ENCODE peak calls at places on chromosomes 7 and 10, in five cellular contexts. S is K562, Z is endothelial cell of umbilical vein, R is A549, X is HepG2. P is an unnamed sample.

GRCh38 chr7:1925349-1925748 is 255.3 kb downstream of the ELFN1 start:
- DNase-seq in S (no peak), Z (no peak), R (no peak), X (peak), P (peak)

GRCh38 chr7:38330861-38331709 is 57.6 kb upstream of the TARP start:
- DNase-seq in S (peak), Z (no peak), R (no peak), X (no peak), P (peak)

GRCh38 chr10:124231188-124232135 is 138.1 kb upstream of the CHST15 start:
- DNase-seq in S (no peak), Z (no peak), R (no peak), X (no peak), P (peak)

GRCh38 chr10:121579656-121580055 is 18.6 kb downstream of the FGFR2 start:
- DNase-seq in S (no peak), Z (no peak), R (no peak), X (no peak), P (no peak)

GRCh38 chr10:3887404-3887803 is 102.4 kb upstream of the KLF6 start:
- DNase-seq in S (no peak), Z (no peak), R (no peak), X (no peak), P (no peak)

GRCh38 chr7:109376576-109376975 is 806.9 kb downstream of the DNAJB9 start:
- DNase-seq in S (no peak), Z (no peak), R (no peak), X (no peak), P (no peak)

GRCh38 chr10:73859441-73860049 is 14.8 kb downstream of the CAMK2G start:
- DNase-seq in S (no peak), Z (no peak), R (no peak), X (no peak), P (no peak)

GRCh38 chr10:86905429-86905828 is 52.0 kb downstream of the MMRN2 start:
- DNase-seq in S (no peak), Z (no peak), R (no peak), X (no peak), P (no peak)

GRCh38 chr10:28429573-28430216 is 103.2 kb upstream of the WAC start:
- DNase-seq in S (peak), Z (no peak), R (no peak), X (peak), P (peak)

GRCh38 chr10:120098242-120098930 is 205.9 kb downstream of the SEC23IP start:
- DNase-seq in S (no peak), Z (no peak), R (no peak), X (no peak), P (no peak)

GRCh38 chr7:102916426-102916825 is 3.6 kb downstream of the LRRC17 start:
- DNase-seq in S (no peak), Z (peak), R (no peak), X (no peak), P (no peak)

GRCh38 chr7:2110586-2111396 is 122.0 kb downstream of the MAD1L1 start:
- DNase-seq in S (no peak), Z (peak), R (no peak), X (peak), P (no peak)

GRCh38 chr7:41976411-41976810 is 260.6 kb downstream of the GLI3 start:
- DNase-seq in S (no peak), Z (no peak), R (no peak), X (no peak), P (no peak)

GRCh38 chr7:2465928-2466327 is 10.3 kb downstream of the GRIFIN start:
- DNase-seq in S (no peak), Z (no peak), R (no peak), X (no peak), P (no peak)

DNA sequence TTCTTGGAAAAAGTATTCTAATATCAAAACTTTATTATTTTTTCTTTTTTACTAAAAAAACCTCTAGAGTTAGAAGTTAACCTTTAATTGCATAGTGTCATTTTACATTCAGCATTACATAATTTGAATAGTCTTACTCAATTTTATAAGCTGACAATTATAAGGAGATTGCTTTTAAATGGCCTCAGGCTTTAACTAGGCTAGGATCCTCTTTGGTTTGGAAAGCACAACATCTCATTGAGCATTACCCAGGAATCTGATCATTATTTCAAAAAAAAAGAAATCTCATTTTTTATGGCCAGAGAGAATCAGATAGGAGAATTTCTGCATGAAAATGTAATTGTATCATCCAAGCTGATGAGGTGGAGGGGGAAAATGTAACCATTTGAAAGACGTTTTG is 324.9 kb upstream of the POT1 start:
- DNase-seq in S (no peak), Z (no peak), R (no peak), X (no peak), P (no peak)
- TF ChIP-seq MYC in S (no peak), Z (no peak), R (no peak), X (no peak), P (no peak)

GRCh38 chr7:25361388-25361787 is 133.1 kb upstream of the NPVF start:
- DNase-seq in S (no peak), Z (no peak), R (no peak), X (no peak), P (no peak)
- TF ChIP-seq MAX in S (no peak), Z (no peak), R (no peak), X (no peak), P (no peak)

DNA sequence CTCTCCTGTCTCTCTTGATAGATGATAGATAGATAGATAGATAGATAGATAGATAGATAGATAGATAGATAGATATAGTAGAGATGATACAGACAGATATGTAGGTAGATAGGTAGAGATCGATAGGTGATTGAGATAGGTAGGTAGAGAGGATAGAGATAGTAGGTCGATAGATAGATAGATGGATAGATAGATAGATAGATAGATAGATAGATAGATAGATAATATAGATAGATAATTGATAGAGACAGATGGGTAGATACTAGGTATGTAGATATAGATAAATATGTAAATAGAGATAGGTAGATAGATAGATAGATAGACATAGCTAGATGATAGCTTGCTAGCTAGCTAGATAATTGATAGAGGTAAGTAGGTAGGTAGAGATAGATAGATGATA is 1154.2 kb upstream of the AUTS2 start:
- DNase-seq in S (no peak), Z (no peak), R (no peak), X (no peak), P (no peak)
- TF ChIP-seq POLR2A in S (no peak), Z (no peak), R (no peak), X (no peak), P (no peak)

GRCh38 chr7:33825644-33826043 is 79.7 kb upstream of the BMPER start:
- DNase-seq in S (no peak), Z (no peak), R (no peak), X (no peak), P (no peak)

GRCh38 chr7:33819658-33820057 is 85.7 kb upstream of the BMPER start:
- DNase-seq in S (no peak), Z (no peak), R (no peak), X (no peak), P (no peak)

GRCh38 chr7:33821970-33822369 is 83.4 kb upstream of the BMPER start:
- DNase-seq in S (no peak), Z (no peak), R (no peak), X (no peak), P (no peak)

GRCh38 chr7:33823913-33824312 is 81.4 kb upstream of the BMPER start:
- DNase-seq in S (no peak), Z (no peak), R (no peak), X (no peak), P (no peak)

DNA sequence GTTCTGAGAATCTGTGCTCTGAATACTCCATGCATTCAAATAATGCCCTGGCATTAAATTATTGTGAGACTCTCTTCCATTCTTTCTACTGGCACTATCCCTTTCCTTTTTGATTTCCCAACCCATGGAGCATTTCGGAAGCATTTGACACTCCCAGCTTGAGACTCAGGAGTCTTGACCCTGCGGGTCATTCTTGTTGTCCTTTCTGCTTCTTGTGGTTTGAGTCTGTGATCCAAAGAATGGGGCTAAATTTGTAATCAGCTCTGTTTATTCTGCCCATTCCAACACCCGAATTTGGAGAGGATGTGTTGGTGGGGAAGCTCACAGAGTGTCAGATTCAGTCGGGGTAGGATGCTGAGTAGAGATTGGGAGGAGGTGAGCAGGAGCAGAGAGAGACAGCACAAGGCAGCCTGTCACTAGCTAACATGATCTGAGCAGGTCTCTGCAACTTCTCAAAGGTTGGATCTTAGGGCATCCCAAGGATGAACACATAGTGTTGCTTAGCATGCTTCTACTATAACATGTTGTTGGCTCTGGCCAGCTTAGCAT is 80.4 kb upstream of the BMPER start:
- DNase-seq in S (no peak), Z (no peak), R (no peak), X (no peak), P (no peak)
- TF ChIP-seq MYC in S (no peak), Z (no peak), R (no peak), X (no peak), P (no peak)

DNA sequence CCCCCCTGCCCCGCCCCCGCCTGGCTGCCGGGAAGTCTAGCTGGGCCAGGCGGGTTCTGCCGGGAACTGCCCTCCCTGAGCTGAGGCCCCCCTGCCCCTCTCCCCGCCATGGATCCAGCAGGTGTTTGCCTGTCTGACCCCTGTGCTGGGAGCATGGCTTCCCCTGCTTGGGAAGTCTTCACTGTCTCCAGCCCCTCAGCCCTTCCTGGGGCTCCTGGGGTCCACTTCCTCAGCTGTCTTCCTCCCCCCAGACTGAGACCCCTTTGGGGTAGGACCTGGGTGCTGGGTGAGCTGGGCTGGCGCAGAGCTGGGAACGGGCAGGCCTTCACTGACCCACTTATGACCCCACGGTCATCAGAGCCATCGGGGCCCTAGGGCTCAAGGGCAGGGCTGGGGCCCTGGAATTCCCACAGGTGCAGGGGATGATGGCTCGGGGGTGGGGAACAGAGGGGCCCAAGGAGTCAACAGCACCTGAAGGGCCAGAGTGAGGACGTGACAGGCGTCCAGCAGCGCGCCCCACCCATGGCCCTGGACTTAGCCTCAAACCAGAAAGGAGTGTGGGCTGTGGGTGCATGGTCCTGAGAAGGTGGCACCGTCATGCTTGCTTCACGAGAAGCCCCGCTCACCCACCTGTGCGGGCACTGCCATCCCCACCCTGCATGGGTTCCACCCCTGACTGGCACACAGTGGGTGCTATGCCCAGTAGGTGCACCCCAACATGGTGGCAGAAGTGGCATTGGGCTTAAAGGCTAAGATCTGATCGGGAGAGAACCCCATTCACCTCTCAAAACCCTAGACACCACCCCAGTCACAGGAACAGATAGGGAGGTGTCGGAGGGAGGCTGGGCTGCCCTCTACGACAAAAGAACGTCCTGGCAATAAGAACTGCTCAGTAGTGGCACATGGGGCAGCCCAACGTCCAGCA is 16.2 kb upstream of the TNRC18 start:
- DNase-seq in S (no peak), Z (no peak), R (no peak), X (peak), P (no peak)
- TF ChIP-seq MAX in S (no peak), Z (no peak), R (no peak), X (peak), P (no peak)

GRCh38 chr7:151062399-151063211 is 3.2 kb downstream of the SLC4A2 start:
- DNase-seq in S (peak), Z (no peak), R (peak), X (peak), P (no peak)
- TF ChIP-seq POLR2A in S (peak), Z (no peak), R (peak), X (no peak), P (no peak)

DNA sequence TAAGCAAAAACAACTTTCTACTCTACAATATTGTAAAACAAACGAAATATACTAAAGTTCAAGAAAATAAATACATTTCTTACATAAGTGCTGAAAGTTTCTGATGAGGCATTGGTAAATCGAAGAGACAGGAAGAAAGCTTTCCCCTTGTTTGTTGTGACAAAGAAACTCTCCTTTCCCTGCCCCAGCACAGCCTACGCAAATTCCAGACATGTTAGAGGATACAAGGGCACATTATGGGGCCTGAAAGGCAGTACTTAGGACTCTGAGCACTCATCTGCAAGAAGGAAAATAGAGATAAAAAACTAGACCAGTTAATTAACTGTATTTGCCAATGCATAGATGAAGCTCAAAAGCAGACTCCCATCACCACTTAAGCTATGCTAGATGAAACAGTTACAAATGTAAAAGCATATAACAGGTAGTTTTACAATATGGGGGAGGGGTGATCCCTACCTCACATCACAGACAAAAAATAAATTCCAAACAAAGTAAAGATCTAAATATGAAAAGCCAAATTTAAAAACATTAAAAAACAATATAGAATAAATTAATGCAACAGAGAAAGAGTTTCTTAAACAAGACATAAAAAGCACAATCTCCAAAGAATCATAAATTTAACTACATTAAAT is 21.8 kb downstream of the ARHGAP19 start:
- DNase-seq in S (no peak), Z (peak), R (no peak), X (peak), P (no peak)
- TF ChIP-seq MYC in S (no peak), Z (no peak), R (no peak), X (no peak), P (no peak)

GRCh38 chr10:1454428-1454827 is 282.9 kb downstream of the ADARB2 start:
- DNase-seq in S (no peak), Z (no peak), R (no peak), X (no peak), P (no peak)
- TF ChIP-seq MAX in S (no peak), Z (no peak), R (no peak), X (no peak), P (no peak)

GRCh38 chr10:88990528-88991160 is at the start of gene FAS:
- DNase-seq in S (no peak), Z (peak), R (peak), X (peak), P (peak)
- TF ChIP-seq POLR2A in S (no peak), Z (no peak), R (peak), X (no peak), P (peak)

DNA sequence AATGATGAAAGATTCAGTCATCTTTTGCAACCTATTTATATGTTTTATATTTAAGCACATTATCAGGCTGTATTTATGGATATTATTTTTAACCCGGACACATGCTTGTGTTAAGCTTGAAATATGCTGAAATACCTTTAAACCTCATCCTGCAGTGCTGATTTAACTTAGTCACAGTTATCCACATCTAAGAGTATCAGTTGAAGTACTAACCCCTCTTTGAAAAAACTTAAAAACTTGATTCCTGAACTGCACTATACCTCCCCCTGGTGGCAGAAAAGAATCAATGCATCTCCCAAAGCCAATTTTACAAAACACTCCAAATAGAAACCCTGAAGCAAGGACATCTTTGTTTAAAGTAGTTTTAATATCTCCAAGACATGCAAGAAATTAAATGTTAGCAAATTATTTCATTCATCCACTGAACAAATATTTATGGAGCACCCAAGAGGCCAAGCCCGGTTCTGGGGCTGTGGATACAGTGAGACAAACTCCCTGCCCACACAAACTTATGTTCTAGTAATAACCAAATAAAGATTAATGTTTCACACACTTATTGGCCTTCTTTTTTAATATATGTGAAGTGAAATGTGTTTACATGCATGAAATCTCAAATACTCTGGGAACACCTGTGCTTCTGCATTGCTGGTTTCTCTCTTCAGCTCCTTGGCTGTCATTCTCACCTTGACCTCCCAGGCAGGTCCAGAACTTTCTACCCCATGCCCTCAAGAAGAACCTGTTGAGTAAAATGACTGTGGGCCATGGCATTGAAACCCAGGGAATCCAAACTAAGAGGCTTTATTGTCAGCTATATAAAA is 44.0 kb downstream of the SVIL start:
- DNase-seq in S (peak), Z (no peak), R (peak), X (peak), P (peak)
- TF ChIP-seq MYC in S (no peak), Z (no peak), R (no peak), X (no peak), P (no peak)